ENCODE peak calls at places on chromosomes 4 and X, in five cellular contexts. I, L, S, G and J are unnamed samples. For H3K4me1, the result is how much of the 10 kb centered on the place peaks cover.

GRCh38 chr4:26985836-26986235 is 125.2 kb downstream of the STIM2 start:
- DNase-seq in S (no peak), L (peak), G (no peak), I (no peak), J (no peak)

GRCh38 chrX:78237127-78237526 is 90.3 kb downstream of the CYSLTR1 start:
- DNase-seq in S (no peak), L (no peak), I (no peak), G (no peak), J (no peak)

GRCh38 chr4:24969486-24969885 is 56.6 kb upstream of the CCDC149 start:
- DNase-seq in L (no peak), S (no peak), I (no peak), G (no peak), J (no peak)

GRCh38 chrX:154050113-154050495 is 30.4 kb upstream of the IRAK1 start:
- DNase-seq in S (no peak), G (no peak), I (no peak), L (no peak), J (no peak)

GRCh38 chr4:184262901-184263300 is 45.2 kb upstream of the ENPP6 start:
- DNase-seq in S (no peak), G (no peak), I (no peak), L (no peak), J (no peak)

GRCh38 chr4:121484633-121485032 is 103.8 kb upstream of the QRFPR start:
- DNase-seq in I (no peak), L (no peak), S (peak), G (no peak), J (no peak)

GRCh38 chr4:2402053-2402452 is 16.4 kb downstream of the ZFYVE28 start:
- DNase-seq in I (peak), G (peak), S (peak), L (no peak), J (no peak)

GRCh38 chr4:108166441-108167315 is 2.1 kb downstream of the LEF1 start:
- DNase-seq in S (no peak), G (no peak), I (no peak), L (peak), J (no peak)

GRCh38 chr4:56668267-56668666 is 12.8 kb downstream of the HOPX start:
- DNase-seq in I (no peak), G (no peak), L (no peak), S (no peak), J (no peak)

GRCh38 chr4:8818063-8818881 is 53.4 kb downstream of the HMX1 start:
- DNase-seq in L (no peak), I (peak), G (no peak), S (no peak), J (no peak)

GRCh38 chr4:8270912-8271815 is 1.6 kb downstream of the HTRA3 start:
- DNase-seq in L (no peak), S (no peak), G (peak), I (no peak), J (no peak)

GRCh38 chrX:46637937-46638336 is 64.4 kb downstream of the CHST7 start:
- DNase-seq in L (no peak), I (no peak), S (no peak), G (no peak), J (no peak)

GRCh38 chr4:136939781-136940180 is 592.5 kb downstream of the PCDH18 start:
- DNase-seq in L (no peak), S (no peak), G (no peak), I (no peak), J (no peak)

GRCh38 chr4:108540536-108540935 is 79.8 kb upstream of the RPL34 start:
- DNase-seq in S (no peak), L (no peak), G (no peak), I (no peak), J (no peak)

GRCh38 chrX:9465380-9466114 is 689 bp downstream of the TBL1X start:
- DNase-seq in G (peak), L (no peak), I (no peak), S (no peak), J (no peak)

GRCh38 chrX:102745513-102746133 is 25.1 kb downstream of the GPRASP3 start:
- DNase-seq in I (no peak), L (no peak), S (no peak), G (peak), J (no peak)

GRCh38 chrX:115579786-115580294 is 18.9 kb downstream of the PLS3 start:
- DNase-seq in I (no peak), S (no peak), G (no peak), L (no peak), J (no peak)

GRCh38 chrX:115583730-115584004 is 22.7 kb downstream of the PLS3 start:
- DNase-seq in I (no peak), S (no peak), G (no peak), L (no peak), J (no peak)

GRCh38 chrX:115584715-115585114 is 23.7 kb downstream of the PLS3 start:
- DNase-seq in I (no peak), L (no peak), G (no peak), S (no peak), J (no peak)

GRCh38 chrX:115582035-115582870 is 21.3 kb downstream of the PLS3 start:
- DNase-seq in I (no peak), G (no peak), S (no peak), L (no peak), J (no peak)

GRCh38 chrX:115582871-115583729 is 22.1 kb downstream of the PLS3 start:
- DNase-seq in G (no peak), S (no peak), I (no peak), L (no peak), J (no peak)
- H3K27ac ChIP-seq in G (no peak), S (no peak), I (peak), L (no peak), J (no peak)

GRCh38 chr4:173212379-173212778 is 43.8 kb downstream of the GALNT7 start:
- DNase-seq in G (no peak), I (no peak), L (no peak), S (no peak), J (no peak)
- H3K4me1 ChIP-seq in G (under half), I (under half), L (under half), S (under half), J (under half)

GRCh38 chrX:120459313-120459712 is 9.8 kb downstream of the LAMP2 start:
- DNase-seq in S (no peak), G (no peak), L (no peak), I (no peak), J (no peak)

GRCh38 chrX:120457766-120458180 is 11.3 kb downstream of the LAMP2 start:
- DNase-seq in L (no peak), G (no peak), S (no peak), I (no peak), J (no peak)

GRCh38 chrX:120453985-120454384 is 15.1 kb downstream of the LAMP2 start:
- DNase-seq in S (no peak), G (no peak), L (no peak), I (no peak), J (no peak)

GRCh38 chrX:120452131-120452530 is 17.0 kb downstream of the LAMP2 start:
- DNase-seq in L (no peak), S (no peak), I (no peak), G (no peak), J (no peak)

DNA sequence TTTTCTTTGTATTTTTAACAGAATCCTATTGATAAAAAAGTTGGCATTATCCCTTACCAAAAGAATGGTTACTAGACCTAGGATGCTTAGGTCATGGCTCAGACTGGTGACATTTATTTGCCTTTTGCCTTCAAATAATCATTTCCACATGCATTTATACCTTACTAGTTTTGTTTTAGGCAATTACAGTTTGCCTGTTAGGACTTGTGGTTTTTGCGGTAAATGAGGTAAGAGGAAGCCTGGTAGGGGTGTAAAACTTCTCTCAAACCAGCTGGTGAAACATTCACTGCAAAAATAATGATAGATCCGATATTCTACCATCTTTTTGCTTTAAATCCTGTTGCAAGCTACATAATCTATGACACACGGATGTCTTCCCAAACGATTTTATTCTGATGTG is 12.1 kb downstream of the LAMP2 start:
- DNase-seq in G (no peak), I (no peak), L (no peak), S (no peak), J (no peak)
- H3K4me3 ChIP-seq in G (no peak), I (no peak), L (peak), S (no peak), J (no peak)

DNA sequence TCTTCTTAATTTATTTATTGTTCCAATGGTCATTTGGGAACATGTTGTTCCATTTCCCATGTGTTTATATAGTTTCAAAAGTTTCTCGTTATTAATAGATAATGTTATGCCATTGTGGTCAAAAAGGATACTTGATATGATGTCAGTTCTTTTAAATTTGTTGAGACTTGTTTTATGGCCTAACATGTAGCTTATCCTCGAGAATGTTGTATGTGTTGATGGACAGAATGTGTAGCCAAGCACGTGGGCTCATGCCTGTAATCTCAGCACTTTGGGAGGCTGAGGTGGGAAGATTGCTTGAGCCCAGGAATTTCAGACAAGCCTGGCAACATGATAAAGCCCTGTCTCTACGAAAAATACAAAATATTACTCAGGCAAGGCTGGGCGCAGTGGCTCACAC is 168.5 kb upstream of the USP38 start:
- DNase-seq in L (no peak), I (no peak), S (no peak), G (no peak), J (no peak)
- H3K27ac ChIP-seq in L (no peak), I (no peak), S (no peak), G (no peak), J (no peak)

GRCh38 chr4:10107111-10108091 is 9.2 kb downstream of the WDR1 start:
- DNase-seq in S (no peak), L (no peak), I (no peak), G (no peak), J (no peak)
- H3K4me1 ChIP-seq in S (under half), L (half or more), I (under half), G (under half), J (under half)